ENCODE peak calls at places on chromosome 11, in six cellular contexts. P is A549; Y is NCI-H2081; J is ELF-1; F is WTC11; X is CD4-positive, alpha-beta T cell. M is an unnamed sample.

GRCh38 chr11:2378527-2379210 is 1.6 kb downstream of the CD81 start:
- DNase-seq in Y (no peak), F (no peak), J (no peak), X (no peak), P (no peak), M (no peak)

GRCh38 chr11:111935331-111936044 is 1.7 kb upstream of the DIXDC1 start:
- DNase-seq in J (no peak), F (no peak), Y (no peak), P (no peak), X (no peak), M (no peak)

GRCh38 chr11:124961972-124962609 is 8.1 kb downstream of the CCDC15 start:
- DNase-seq in J (no peak), F (no peak), Y (peak), X (no peak), P (peak), M (peak)

GRCh38 chr11:72940417-72940816 is 126.2 kb downstream of the ATG16L2 start:
- DNase-seq in P (no peak), X (no peak), J (no peak), Y (no peak), F (no peak), M (no peak)

GRCh38 chr11:82004537-82005213 is 729.0 kb downstream of the FAM181B start:
- DNase-seq in F (no peak), J (no peak), X (no peak), P (no peak), Y (no peak), M (no peak)

GRCh38 chr11:56855217-56855616 is 106.7 kb upstream of the OR9G4 start:
- DNase-seq in P (no peak), X (no peak), F (no peak), Y (no peak), J (no peak), M (no peak)

GRCh38 chr11:17571431-17572358 is 24.6 kb downstream of the OTOG start:
- DNase-seq in P (no peak), J (no peak), F (peak), Y (no peak), X (no peak), M (no peak)

GRCh38 chr11:121321614-121322243 is 29.2 kb downstream of the SC5D start:
- DNase-seq in J (peak), X (peak), Y (peak), P (peak), F (peak), M (peak)

GRCh38 chr11:65492637-65493366 is 6.0 kb upstream of the MALAT1 start:
- DNase-seq in Y (no peak), P (peak), J (no peak), X (no peak), F (peak), M (no peak)

GRCh38 chr11:4087551-4087950 is 7.0 kb upstream of the RRM1 start:
- DNase-seq in F (no peak), Y (no peak), X (no peak), P (no peak), J (no peak), M (no peak)

GRCh38 chr11:79304599-79305212 is 136.1 kb downstream of the TENM4 start:
- DNase-seq in F (no peak), Y (no peak), X (no peak), P (no peak), J (no peak), M (no peak)

GRCh38 chr11:74460065-74460464 is 7.3 kb downstream of the KCNE3 start:
- DNase-seq in J (no peak), Y (no peak), P (no peak), F (no peak), X (no peak), M (no peak)

GRCh38 chr11:127656266-127656879 is 655.8 kb upstream of the KIRREL3 start:
- DNase-seq in J (no peak), Y (peak), F (no peak), X (no peak), P (no peak), M (no peak)

GRCh38 chr11:59173080-59173963 is 1.4 kb downstream of the DTX4 start:
- DNase-seq in P (no peak), X (no peak), J (peak), F (peak), Y (no peak), M (peak)

GRCh38 chr11:126405906-126406305 is 50.4 kb downstream of the ST3GAL4 start:
- DNase-seq in Y (peak), X (no peak), P (no peak), F (no peak), J (peak), M (peak)

GRCh38 chr11:116691779-116692178 is 81.0 kb downstream of the BUD13 start:
- DNase-seq in Y (peak), J (peak), P (no peak), X (peak), F (peak), M (peak)

GRCh38 chr11:92226331-92227232 is 2.0 kb downstream of the FAT3 start:
- DNase-seq in P (no peak), X (no peak), J (peak), F (peak), Y (no peak), M (peak)

GRCh38 chr11:72220696-72221363 is 3.7 kb upstream of the INPPL1 start:
- DNase-seq in X (no peak), F (no peak), Y (no peak), J (no peak), P (no peak), M (no peak)

GRCh38 chr11:1782831-1783724 is 19.4 kb upstream of the CTSD start:
- DNase-seq in F (no peak), J (peak), P (peak), X (no peak), Y (no peak), M (no peak)

GRCh38 chr11:65090628-65091027 is 5.4 kb upstream of the VPS51 start:
- DNase-seq in F (no peak), P (no peak), Y (no peak), X (no peak), J (no peak), M (no peak)

GRCh38 chr11:76838422-76839068 is 22.2 kb upstream of the ACER3 start:
- DNase-seq in F (peak), J (peak), Y (no peak), X (no peak), P (peak), M (peak)

GRCh38 chr11:111387318-111387863 is 8.3 kb upstream of the POU2AF1 start:
- DNase-seq in F (no peak), J (no peak), P (no peak), Y (peak), X (no peak), M (no peak)

GRCh38 chr11:45163956-45164575 is 17.6 kb downstream of the PRDM11 start:
- DNase-seq in X (no peak), J (no peak), F (no peak), Y (no peak), P (no peak), M (no peak)

GRCh38 chr11:114137054-114137453 is 77.5 kb downstream of the ZBTB16 start:
- DNase-seq in X (no peak), F (no peak), P (no peak), J (no peak), Y (no peak), M (no peak)

GRCh38 chr11:75627879-75628668 is 40.8 kb downstream of the MAP6 start:
- DNase-seq in Y (no peak), P (no peak), X (no peak), F (no peak), J (peak), M (peak)

GRCh38 chr11:70494559-70495350 is 96.4 kb downstream of the CTTN start:
- DNase-seq in X (no peak), P (no peak), F (no peak), Y (no peak), J (no peak), M (no peak)

GRCh38 chr11:13964771-13965074 is 2.2 kb downstream of the SPON1 start:
- DNase-seq in Y (no peak), J (no peak), X (no peak), F (no peak), P (no peak), M (no peak)

GRCh38 chr11:122813176-122813917 is 25.0 kb upstream of the CRTAM start:
- DNase-seq in J (no peak), F (no peak), Y (no peak), P (no peak), X (no peak), M (no peak)

GRCh38 chr11:102384419-102385052 is 37.5 kb downstream of the BIRC2 start:
- DNase-seq in X (no peak), Y (no peak), J (no peak), F (no peak), P (no peak), M (no peak)

GRCh38 chr11:59728913-59729312 is 15.3 kb upstream of the OR10V1 start:
- DNase-seq in Y (no peak), X (no peak), P (no peak), J (no peak), F (no peak), M (no peak)

M was measured in iPS-NIHi11.